ENCODE peak calls at places on chromosomes 12 and 14, in eight cellular contexts. One of them, this sample, is unnamed.

GRCh38 chr12:10213168-10214130 is 772 bp downstream of the GABARAPL1 start:
- DNase-seq in ovary: peak
- DNase-seq in GM06990: peak
- DNase-seq in IMR-90: peak
- DNase-seq in HCT116: peak
- DNase-seq in cardiac muscle cell: peak
- DNase-seq in adrenal gland: peak
- DNase-seq in heart left ventricle: peak
- DNase-seq in this sample: no peak

GRCh38 chr12:96495155-96495554 is 5.8 kb downstream of the CFAP54 start:
- DNase-seq in ovary: no peak
- DNase-seq in GM06990: no peak
- DNase-seq in IMR-90: no peak
- DNase-seq in HCT116: no peak
- DNase-seq in cardiac muscle cell: no peak
- DNase-seq in adrenal gland: no peak
- DNase-seq in heart left ventricle: no peak
- DNase-seq in this sample: no peak

GRCh38 chr12:23245186-23245585 is 620.2 kb downstream of the ETNK1 start:
- DNase-seq in ovary: no peak
- DNase-seq in GM06990: no peak
- DNase-seq in IMR-90: no peak
- DNase-seq in HCT116: no peak
- DNase-seq in cardiac muscle cell: no peak
- DNase-seq in adrenal gland: no peak
- DNase-seq in heart left ventricle: no peak
- DNase-seq in this sample: no peak

GRCh38 chr12:96028538-96028937 is 6.8 kb downstream of the LTA4H start:
- DNase-seq in ovary: no peak
- DNase-seq in GM06990: no peak
- DNase-seq in IMR-90: no peak
- DNase-seq in HCT116: no peak
- DNase-seq in cardiac muscle cell: no peak
- DNase-seq in adrenal gland: no peak
- DNase-seq in heart left ventricle: no peak
- DNase-seq in this sample: no peak

GRCh38 chr12:2017724-2018337 is 13.6 kb upstream of the DCP1B start:
- DNase-seq in ovary: no peak
- DNase-seq in GM06990: no peak
- DNase-seq in IMR-90: peak
- DNase-seq in HCT116: no peak
- DNase-seq in cardiac muscle cell: no peak
- DNase-seq in adrenal gland: no peak
- DNase-seq in heart left ventricle: no peak
- DNase-seq in this sample: no peak

GRCh38 chr12:103884316-103884715 is 43.3 kb upstream of the NT5DC3 start:
- DNase-seq in ovary: no peak
- DNase-seq in GM06990: no peak
- DNase-seq in IMR-90: peak
- DNase-seq in HCT116: no peak
- DNase-seq in cardiac muscle cell: peak
- DNase-seq in adrenal gland: peak
- DNase-seq in heart left ventricle: no peak
- DNase-seq in this sample: no peak

GRCh38 chr12:92363295-92364146 is 217.9 kb upstream of the BTG1 start:
- DNase-seq in ovary: peak
- DNase-seq in GM06990: peak
- DNase-seq in IMR-90: peak
- DNase-seq in HCT116: no peak
- DNase-seq in cardiac muscle cell: peak
- DNase-seq in adrenal gland: peak
- DNase-seq in heart left ventricle: peak
- DNase-seq in this sample: peak

GRCh38 chr12:21662122-21662792 is 4.6 kb upstream of the LDHB start:
- DNase-seq in ovary: no peak
- DNase-seq in GM06990: no peak
- DNase-seq in IMR-90: no peak
- DNase-seq in HCT116: no peak
- DNase-seq in cardiac muscle cell: no peak
- DNase-seq in adrenal gland: no peak
- DNase-seq in heart left ventricle: no peak
- DNase-seq in this sample: no peak

GRCh38 chr12:116601524-116601923 is 42.3 kb downstream of the MAP1LC3B2 start:
- DNase-seq in ovary: no peak
- DNase-seq in GM06990: no peak
- DNase-seq in IMR-90: peak
- DNase-seq in HCT116: no peak
- DNase-seq in cardiac muscle cell: no peak
- DNase-seq in adrenal gland: no peak
- DNase-seq in heart left ventricle: no peak
- DNase-seq in this sample: no peak

GRCh38 chr12:75738486-75738885 is 227.1 kb upstream of the KRR1 start:
- DNase-seq in ovary: no peak
- DNase-seq in GM06990: peak
- DNase-seq in IMR-90: peak
- DNase-seq in HCT116: no peak
- DNase-seq in cardiac muscle cell: peak
- DNase-seq in adrenal gland: no peak
- DNase-seq in heart left ventricle: no peak
- DNase-seq in this sample: no peak

GRCh38 chr12:122730215-122731014 is at the start of gene HCAR1:
- DNase-seq in ovary: peak
- DNase-seq in GM06990: no peak
- DNase-seq in IMR-90: no peak
- DNase-seq in HCT116: no peak
- DNase-seq in cardiac muscle cell: no peak
- DNase-seq in adrenal gland: no peak
- DNase-seq in heart left ventricle: no peak
- DNase-seq in this sample: no peak

GRCh38 chr12:9022592-9022991 is 33.2 kb downstream of the KLRG1 start:
- DNase-seq in ovary: no peak
- DNase-seq in GM06990: no peak
- DNase-seq in IMR-90: no peak
- DNase-seq in HCT116: no peak
- DNase-seq in cardiac muscle cell: no peak
- DNase-seq in adrenal gland: no peak
- DNase-seq in heart left ventricle: no peak
- DNase-seq in this sample: no peak

GRCh38 chr12:92608418-92609091 is 94.2 kb upstream of the PLEKHG7 start:
- DNase-seq in ovary: no peak
- DNase-seq in GM06990: no peak
- DNase-seq in IMR-90: peak
- DNase-seq in HCT116: peak
- DNase-seq in cardiac muscle cell: peak
- DNase-seq in adrenal gland: no peak
- DNase-seq in heart left ventricle: no peak
- DNase-seq in this sample: no peak

GRCh38 chr12:124130717-124131670 is 158.0 kb downstream of the ZNF664 start:
- DNase-seq in ovary: no peak
- DNase-seq in GM06990: peak
- DNase-seq in IMR-90: no peak
- DNase-seq in HCT116: no peak
- DNase-seq in cardiac muscle cell: no peak
- DNase-seq in adrenal gland: no peak
- DNase-seq in heart left ventricle: no peak
- DNase-seq in this sample: no peak

GRCh38 chr14:36313898-36314297 is 6.5 kb downstream of the MBIP start:
- DNase-seq in ovary: no peak
- DNase-seq in GM06990: no peak
- DNase-seq in IMR-90: no peak
- DNase-seq in HCT116: no peak
- DNase-seq in cardiac muscle cell: no peak
- DNase-seq in adrenal gland: no peak
- DNase-seq in heart left ventricle: no peak
- DNase-seq in this sample: no peak

GRCh38 chr12:5809586-5809985 is 135.5 kb downstream of the ANO2 start:
- DNase-seq in ovary: no peak
- DNase-seq in GM06990: no peak
- DNase-seq in IMR-90: no peak
- DNase-seq in HCT116: no peak
- DNase-seq in cardiac muscle cell: no peak
- DNase-seq in adrenal gland: no peak
- DNase-seq in heart left ventricle: no peak
- DNase-seq in this sample: no peak

GRCh38 chr14:100558966-100559365 is 28.3 kb downstream of the BEGAIN start:
- DNase-seq in ovary: no peak
- DNase-seq in GM06990: no peak
- DNase-seq in IMR-90: no peak
- DNase-seq in HCT116: no peak
- DNase-seq in cardiac muscle cell: no peak
- DNase-seq in adrenal gland: no peak
- DNase-seq in heart left ventricle: no peak
- DNase-seq in this sample: no peak

GRCh38 chr12:57149309-57149900 is 2.0 kb upstream of the LRP1-AS start:
- DNase-seq in ovary: peak
- DNase-seq in GM06990: no peak
- DNase-seq in IMR-90: peak
- DNase-seq in HCT116: no peak
- DNase-seq in cardiac muscle cell: no peak
- DNase-seq in adrenal gland: peak
- DNase-seq in heart left ventricle: peak
- DNase-seq in this sample: no peak

DNA sequence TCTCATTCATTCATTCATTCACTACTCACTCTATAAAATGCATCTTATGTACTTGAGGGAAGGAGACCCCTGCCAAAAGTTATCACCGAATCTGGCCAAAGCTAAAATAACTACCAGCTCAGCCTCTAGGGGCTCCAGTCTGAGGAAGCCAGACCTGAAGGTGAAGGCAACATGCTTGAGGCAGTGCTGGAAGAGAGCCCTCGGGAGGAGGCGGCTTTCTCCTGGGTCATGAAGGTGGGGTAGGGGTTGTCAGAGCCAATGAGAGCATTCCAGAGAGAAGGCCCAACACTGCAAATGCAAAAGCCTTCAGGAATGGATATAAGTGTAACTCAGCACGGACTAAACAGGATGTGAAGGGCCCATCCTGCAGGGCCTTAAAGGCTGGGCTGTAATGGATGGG is 62.4 kb downstream of the GSC start:
- DNase-seq in ovary: no peak
- DNase-seq in GM06990: no peak
- DNase-seq in IMR-90: no peak
- DNase-seq in HCT116: no peak
- DNase-seq in cardiac muscle cell: no peak
- DNase-seq in adrenal gland: no peak
- DNase-seq in heart left ventricle: no peak
- DNase-seq in this sample: no peak
- TF ChIP-seq CTCF in ovary: no peak
- TF ChIP-seq CTCF in GM06990: no peak
- TF ChIP-seq CTCF in IMR-90: no peak
- TF ChIP-seq CTCF in HCT116: peak
- TF ChIP-seq CTCF in cardiac muscle cell: no peak
- TF ChIP-seq CTCF in adrenal gland: no peak
- TF ChIP-seq CTCF in heart left ventricle: no peak
- TF ChIP-seq CTCF in this sample: no peak

DNA sequence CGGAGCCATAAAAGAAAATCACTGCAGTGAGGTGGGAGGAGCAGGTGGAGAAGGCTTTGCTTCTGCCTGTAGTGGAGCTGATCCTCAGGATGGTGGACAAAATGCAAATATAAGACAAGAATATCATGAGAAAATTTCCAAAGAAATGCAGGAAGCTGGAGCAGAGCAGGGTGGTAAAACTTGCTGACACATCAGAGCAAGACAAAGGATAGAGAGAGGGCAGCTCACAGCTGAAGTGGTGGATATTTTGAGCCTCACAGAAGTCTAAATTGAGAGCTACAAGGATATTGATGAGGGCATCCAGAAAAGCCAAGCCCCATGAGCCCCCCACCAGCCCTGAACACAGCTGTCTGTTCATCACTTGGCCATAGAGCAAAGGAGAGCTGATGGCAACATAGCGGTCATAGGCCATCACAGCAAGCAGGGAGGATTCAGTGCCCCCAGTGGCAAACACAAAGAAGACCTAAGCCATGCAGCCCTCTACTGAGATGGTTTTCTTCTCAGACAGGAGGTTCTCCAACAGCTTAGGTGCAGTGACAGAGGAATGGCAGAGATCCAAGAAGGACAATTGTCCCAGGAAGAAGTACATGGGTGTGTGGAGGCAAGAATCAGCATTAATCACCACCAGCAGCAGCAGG is 30.0 kb upstream of the ANP32D start:
- DNase-seq in ovary: no peak
- DNase-seq in GM06990: no peak
- DNase-seq in IMR-90: no peak
- DNase-seq in HCT116: peak
- DNase-seq in cardiac muscle cell: no peak
- DNase-seq in adrenal gland: no peak
- DNase-seq in heart left ventricle: no peak
- DNase-seq in this sample: no peak
- TF ChIP-seq CTCF in ovary: no peak
- TF ChIP-seq CTCF in GM06990: peak
- TF ChIP-seq CTCF in IMR-90: no peak
- TF ChIP-seq CTCF in HCT116: peak
- TF ChIP-seq CTCF in cardiac muscle cell: peak
- TF ChIP-seq CTCF in adrenal gland: no peak
- TF ChIP-seq CTCF in heart left ventricle: no peak
- TF ChIP-seq CTCF in this sample: no peak

DNA sequence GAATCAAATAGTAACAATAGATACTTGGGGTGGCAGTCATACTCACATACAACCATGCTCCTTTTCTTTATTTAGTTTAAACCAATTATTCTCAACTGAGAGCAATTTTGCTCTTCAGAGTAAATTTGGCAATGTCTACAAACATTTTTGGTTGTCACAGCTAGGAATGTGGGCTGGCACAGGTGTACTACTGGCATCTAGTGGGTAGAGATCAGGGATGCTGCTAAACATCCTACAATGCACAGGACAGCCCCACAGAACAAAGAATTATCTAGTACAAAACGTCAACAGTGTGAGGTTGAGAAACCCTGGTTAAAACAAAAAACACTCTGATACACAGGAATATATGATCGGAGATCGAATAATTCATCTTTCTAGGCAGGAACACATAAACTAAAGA is 186.5 kb downstream of the NELL2 start:
- DNase-seq in ovary: no peak
- DNase-seq in GM06990: no peak
- DNase-seq in IMR-90: no peak
- DNase-seq in HCT116: no peak
- DNase-seq in cardiac muscle cell: no peak
- DNase-seq in adrenal gland: no peak
- DNase-seq in heart left ventricle: no peak
- DNase-seq in this sample: no peak
- TF ChIP-seq CTCF in ovary: no peak
- TF ChIP-seq CTCF in GM06990: no peak
- TF ChIP-seq CTCF in IMR-90: no peak
- TF ChIP-seq CTCF in HCT116: no peak
- TF ChIP-seq CTCF in cardiac muscle cell: no peak
- TF ChIP-seq CTCF in adrenal gland: no peak
- TF ChIP-seq CTCF in heart left ventricle: no peak
- TF ChIP-seq CTCF in this sample: no peak

DNA sequence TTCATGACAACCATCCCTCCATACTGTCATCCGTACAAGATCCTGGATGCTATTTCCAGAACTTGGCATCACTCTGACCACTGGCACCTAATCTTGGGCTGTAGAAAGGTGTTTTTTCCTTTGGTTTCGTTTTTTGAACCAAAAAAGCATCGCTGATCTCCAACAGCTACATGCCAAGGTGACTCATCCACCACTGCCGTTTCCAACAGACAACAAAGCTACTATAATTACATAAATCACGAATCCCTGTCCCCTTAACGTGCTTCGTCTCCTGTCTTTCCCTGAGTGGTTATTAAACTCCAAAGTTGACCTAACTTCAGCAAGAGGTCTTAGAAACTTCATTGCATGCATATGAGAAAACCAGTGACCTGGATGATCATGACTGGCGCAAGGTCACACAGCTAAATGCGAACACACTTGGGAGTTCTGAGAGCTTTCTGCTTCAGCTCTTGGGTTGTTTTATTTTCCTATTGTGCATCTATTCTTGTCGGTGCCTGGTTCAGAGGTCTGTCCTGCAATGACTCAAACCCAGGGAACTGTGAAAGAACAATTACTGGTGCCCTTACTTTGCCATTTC is 99.9 kb downstream of the PPM1H start:
- DNase-seq in ovary: no peak
- DNase-seq in GM06990: no peak
- DNase-seq in IMR-90: peak
- DNase-seq in HCT116: peak
- DNase-seq in cardiac muscle cell: no peak
- DNase-seq in adrenal gland: peak
- DNase-seq in heart left ventricle: peak
- DNase-seq in this sample: no peak
- TF ChIP-seq CTCF in ovary: no peak
- TF ChIP-seq CTCF in GM06990: no peak
- TF ChIP-seq CTCF in IMR-90: no peak
- TF ChIP-seq CTCF in HCT116: no peak
- TF ChIP-seq CTCF in cardiac muscle cell: no peak
- TF ChIP-seq CTCF in adrenal gland: no peak
- TF ChIP-seq CTCF in heart left ventricle: no peak
- TF ChIP-seq CTCF in this sample: no peak

This sample was measured in HFF-Myc.